ENCODE peak calls at places on chromosomes 16 and 17, in nine cellular contexts. A is NCI-H1436; K is substantia nigra; I is stimulated activated naive B cell treated with anti-CD40 and anti-IgM and Interleukin-4, amounts not matched to agents 10 μg/mL and 1 μg/mL and 100 μg/mL, for 72 hours; P is heart right ventricle; W is non-pigmented ciliary epithelial cell; U is NCI-H146; T is cardiac fibroblast; C is CD8-positive, alpha-beta T cell. Z is an unnamed sample.

GRCh38 chr17:20997711-20998570 is 44.9 kb downstream of the USP22 start:
- DNase-seq in A (no peak), K (no peak), I (no peak), P (no peak), W (no peak), U (no peak), T (no peak), C (no peak), Z (no peak)

GRCh38 chr16:25040543-25040942 is 25.4 kb upstream of the ARHGAP17 start:
- DNase-seq in A (no peak), K (no peak), I (peak; percentile 57), P (no peak), W (no peak), U (no peak), T (no peak), C (no peak), Z (no peak)

GRCh38 chr16:30000768-30001631 is 5.0 kb downstream of the INO80E start:
- DNase-seq in A (peak; percentile 78), K (no peak), I (no peak), P (no peak), W (no peak), U (no peak), T (no peak), C (no peak), Z (no peak)

GRCh38 chr16:28925386-28926228 is 569 bp upstream of the RABEP2 start:
- DNase-seq in A (peak; percentile 52), K (no peak), I (peak; percentile 87), P (peak; percentile 85), W (peak; percentile 38), U (peak; percentile 81), T (peak; percentile 85), C (peak; percentile 61), Z (peak; percentile 66)

GRCh38 chr16:56382901-56383355 is 42.4 kb downstream of the AMFR start:
- DNase-seq in A (no peak), K (no peak), I (no peak), P (no peak), W (no peak), U (no peak), T (no peak), C (no peak), Z (no peak)

GRCh38 chr17:67400193-67400592 is 23.1 kb downstream of the PITPNC1 start:
- DNase-seq in A (no peak), K (no peak), I (no peak), P (no peak), W (no peak), U (no peak), T (no peak), C (no peak), Z (no peak)

GRCh38 chr16:14523632-14524031 is 106.4 kb downstream of the PARN start:
- DNase-seq in A (peak; percentile 30), K (no peak), I (no peak), P (no peak), W (no peak), U (peak; percentile 36), T (no peak), C (no peak), Z (no peak)

GRCh38 chr17:75352079-75352569 is 53.4 kb downstream of the GRB2 start:
- DNase-seq in A (no peak), K (no peak), I (no peak), P (no peak), W (no peak), U (no peak), T (no peak), C (no peak), Z (no peak)

GRCh38 chr16:65532846-65533245 is 411.0 kb upstream of the CDH11 start:
- DNase-seq in A (no peak), K (no peak), I (no peak), P (no peak), W (no peak), U (no peak), T (no peak), C (no peak), Z (no peak)

GRCh38 chr17:51230306-51230705 is 29.5 kb downstream of the MBTD1 start:
- DNase-seq in A (no peak), K (no peak), I (no peak), P (no peak), W (no peak), U (no peak), T (no peak), C (no peak), Z (no peak)

GRCh38 chr16:4202615-4203014 is 39.3 kb downstream of the SRL start:
- DNase-seq in A (no peak), K (no peak), I (no peak), P (no peak), W (no peak), U (no peak), T (no peak), C (no peak), Z (no peak)

GRCh38 chr16:10531582-10531981 is 48.8 kb downstream of the EMP2 start:
- DNase-seq in A (no peak), K (no peak), I (no peak), P (no peak), W (no peak), U (no peak), T (no peak), C (no peak), Z (no peak)

GRCh38 chr16:21301168-21301894 is 23.2 kb upstream of the CRYM start:
- DNase-seq in A (peak; percentile 68), K (no peak), I (peak; percentile 62), P (peak; percentile 61), W (no peak), U (peak; percentile 59), T (peak; percentile 77), C (no peak), Z (peak; percentile 5)

GRCh38 chr16:51012396-51012795 is 138.7 kb downstream of the SALL1 start:
- DNase-seq in A (no peak), K (no peak), I (no peak), P (no peak), W (no peak), U (no peak), T (no peak), C (no peak), Z (no peak)

GRCh38 chr17:8225813-8226535 is 15.6 kb upstream of the AURKB start:
- DNase-seq in A (no peak), K (no peak), I (peak; percentile 39), P (no peak), W (no peak), U (peak; percentile 23), T (peak; percentile 95), C (peak; percentile 32), Z (peak; percentile 50)

GRCh38 chr16:12462690-12463646 is 340.7 kb downstream of the CPPED1 start:
- DNase-seq in A (no peak), K (no peak), I (no peak), P (no peak), W (peak; percentile 68), U (no peak), T (peak; percentile 68), C (no peak), Z (no peak)

GRCh38 chr16:87602005-87602790 is at the start of gene JPH3:
- DNase-seq in A (peak; percentile 24), K (no peak), I (no peak), P (no peak), W (no peak), U (no peak), T (no peak), C (no peak), Z (no peak)